ENCODE peak calls at places on chromosomes 2 and 18, in six cellular contexts. E is aorta, F is heart right ventricle, V is adipocyte, T is mammary epithelial cell, M is endodermal cell. Q is an unnamed sample. For H3K27me3 and H3K36me3, the result is how much of the 10 kb centered on the place peaks cover.

GRCh38 chr2:113342650-113343049 is 63.9 kb upstream of the PAX8 start:
- DNase-seq in E (no peak), F (no peak), V (no peak), T (no peak), M (no peak), Q (no peak)

GRCh38 chr2:96730212-96730611 is 9.7 kb downstream of the LMAN2L start:
- DNase-seq in E (no peak), F (no peak), V (peak), T (peak), M (no peak), Q (no peak)

GRCh38 chr2:70498054-70498453 is 55.6 kb downstream of the TGFA start:
- DNase-seq in E (no peak), F (no peak), V (no peak), T (no peak), M (no peak), Q (peak)

GRCh38 chr2:231480781-231481180 is 16.5 kb upstream of the NCL start:
- DNase-seq in E (no peak), F (no peak), V (no peak), T (no peak), M (peak), Q (no peak)

GRCh38 chr18:8153887-8154583 is 455.2 kb upstream of the RAB12 start:
- DNase-seq in E (no peak), F (no peak), V (peak), T (peak), M (no peak), Q (no peak)

GRCh38 chr2:190627881-190628412 is 20.9 kb upstream of the NAB1 start:
- DNase-seq in E (peak), F (peak), V (peak), T (no peak), M (no peak), Q (peak)

GRCh38 chr2:108403494-108403893 is 25.7 kb downstream of the SULT1C4 start:
- DNase-seq in E (no peak), F (no peak), V (peak), T (no peak), M (peak), Q (no peak)

GRCh38 chr2:147560810-147561521 is 283.9 kb upstream of the ACVR2A start:
- DNase-seq in E (no peak), F (no peak), V (no peak), T (no peak), M (no peak), Q (no peak)

GRCh38 chr2:169964740-169965139 is 137.5 kb downstream of the UBR3 start:
- DNase-seq in E (no peak), F (no peak), V (no peak), T (no peak), M (no peak), Q (no peak)

GRCh38 chr2:107437807-107438206 is 388.9 kb upstream of the RGPD4 start:
- DNase-seq in E (no peak), F (no peak), V (no peak), T (no peak), M (no peak), Q (no peak)

DNA sequence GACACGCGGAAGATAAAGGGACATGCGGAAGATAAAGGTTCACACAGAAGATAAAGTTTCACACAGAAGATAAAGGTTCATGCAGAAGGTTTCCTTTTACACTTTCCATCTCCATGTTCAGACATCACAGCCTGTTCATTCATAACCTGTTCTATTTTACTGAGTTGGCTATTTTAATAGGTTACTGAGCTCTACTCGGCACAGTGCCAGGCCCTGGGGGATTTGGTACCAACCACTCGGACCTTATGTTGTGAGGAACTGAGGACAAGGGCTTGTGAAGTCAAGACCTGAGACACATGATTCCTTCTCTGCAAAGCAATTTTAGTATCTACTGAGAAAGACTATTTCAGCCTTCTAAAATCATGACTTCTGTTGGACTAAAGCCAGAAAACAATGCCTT is 75.0 kb upstream of the ALKAL2 start:
- DNase-seq in E (no peak), F (no peak), V (no peak), T (no peak), M (no peak), Q (no peak)
- H3K27me3 ChIP-seq in E (under half), F (under half), V (under half), T (under half), M (under half), Q (under half)

GRCh38 chr2:215407596-215408264 is 28.1 kb downstream of the FN1 start:
- DNase-seq in E (no peak), F (no peak), V (no peak), T (no peak), M (no peak), Q (no peak)

GRCh38 chr2:215403441-215404356 is 32.2 kb downstream of the FN1 start:
- DNase-seq in E (no peak), F (no peak), V (no peak), T (no peak), M (no peak), Q (no peak)

GRCh38 chr2:215404357-215404719 is 31.5 kb downstream of the FN1 start:
- DNase-seq in E (no peak), F (no peak), V (no peak), T (no peak), M (no peak), Q (no peak)

GRCh38 chr2:215407061-215407460 is 28.8 kb downstream of the FN1 start:
- DNase-seq in E (no peak), F (no peak), V (no peak), T (no peak), M (no peak), Q (no peak)

GRCh38 chr2:215405722-215406581 is 29.9 kb downstream of the FN1 start:
- DNase-seq in E (no peak), F (no peak), V (no peak), T (no peak), M (no peak), Q (no peak)
- H3K36me3 ChIP-seq in E (under half), F (under half), V (half or more), T (half or more), M (half or more), Q (under half)

GRCh38 chr2:23503682-23504081 is 118.7 kb downstream of the KLHL29 start:
- DNase-seq in E (no peak), F (no peak), V (no peak), T (no peak), M (no peak), Q (peak)
- H3K4me3 ChIP-seq in E (no peak), F (no peak), V (no peak), T (no peak), M (no peak), Q (no peak)

GRCh38 chr2:131572175-131572574 is 44.5 kb downstream of the CCDC74A start:
- DNase-seq in E (no peak), F (no peak), V (no peak), T (no peak), M (no peak), Q (no peak)

GRCh38 chr2:131567891-131568290 is 40.2 kb downstream of the CCDC74A start:
- DNase-seq in E (no peak), F (no peak), V (no peak), T (no peak), M (no peak), Q (no peak)

GRCh38 chr2:131566371-131566770 is 38.7 kb downstream of the CCDC74A start:
- DNase-seq in E (no peak), F (no peak), V (no peak), T (no peak), M (no peak), Q (no peak)
- H3K27me3 ChIP-seq in E (under half), F (under half), V (under half), T (under half), M (under half), Q (under half)

DNA sequence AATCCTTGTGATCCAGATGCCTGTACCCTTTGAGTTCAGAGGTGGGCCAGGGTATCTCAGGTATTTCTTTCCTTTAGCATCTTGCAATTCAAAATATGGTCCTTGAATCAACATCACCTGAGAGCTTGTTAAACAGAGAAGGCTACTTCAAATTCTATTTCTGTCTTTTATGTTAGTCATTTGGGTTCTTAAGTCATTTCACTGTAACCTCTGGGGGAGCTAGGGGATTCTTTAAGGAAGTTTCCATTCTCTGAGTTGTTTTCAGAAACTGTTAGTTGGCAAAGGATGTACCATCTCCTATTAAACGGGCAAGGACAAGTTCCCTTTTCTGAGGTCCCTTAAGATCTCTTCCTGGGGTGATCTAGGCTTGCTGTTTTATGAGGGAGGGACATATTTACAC is 16.6 kb downstream of the CFLAR start:
- DNase-seq in E (no peak), F (no peak), V (no peak), T (peak), M (no peak), Q (no peak)
- H3K36me3 ChIP-seq in E (under half), F (under half), V (half or more), T (under half), M (half or more), Q (under half)

DNA sequence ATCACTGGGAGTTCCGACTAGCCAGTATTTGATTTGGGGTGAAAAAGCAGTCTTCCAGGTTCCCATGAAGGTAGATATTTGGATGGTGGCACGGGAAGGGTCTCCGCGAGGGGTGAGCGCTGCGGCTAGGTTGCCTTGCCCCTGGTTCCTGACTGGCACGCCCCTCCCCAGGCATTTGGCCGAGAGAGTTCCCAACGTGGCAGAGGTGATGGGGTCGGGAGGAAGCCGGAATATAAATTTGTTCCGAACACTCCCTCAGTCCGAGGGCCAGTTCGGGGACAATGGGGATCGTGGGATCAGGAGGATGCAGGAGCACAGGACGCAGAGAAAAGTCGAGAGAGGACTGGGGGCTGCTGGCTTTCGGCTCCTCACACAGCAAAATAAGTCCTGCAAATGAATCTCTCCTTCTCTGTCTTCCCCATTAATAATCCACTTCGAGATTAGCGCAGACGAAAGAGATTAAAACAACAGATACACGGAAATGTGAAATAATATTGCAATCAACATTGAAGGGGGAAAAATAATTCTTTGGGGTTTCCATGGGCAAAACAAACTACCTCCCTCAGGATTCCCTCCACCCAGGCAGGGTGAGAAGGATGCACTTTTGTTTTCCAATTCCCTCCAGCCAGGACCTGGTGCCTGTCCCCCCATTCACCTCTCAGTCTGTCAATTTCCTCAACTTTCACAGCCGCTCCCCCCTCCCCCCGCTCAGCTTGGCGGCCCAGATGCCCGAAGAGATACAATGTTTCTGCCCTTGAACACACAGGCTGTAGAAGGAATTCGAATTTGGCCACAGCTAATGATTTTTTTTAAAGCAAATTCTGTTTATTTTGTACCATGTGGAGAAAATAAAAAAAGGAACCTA is 3.1 kb upstream of the ZEB2 start:
- DNase-seq in E (no peak), F (no peak), V (peak), T (no peak), M (peak), Q (peak)
- H3K4me3 ChIP-seq in E (peak), F (peak), V (peak), T (peak), M (peak), Q (peak)

Q was measured in H7.